ENCODE peak calls at places on chromosomes 2 and 18, in six cellular contexts. X, J, P, W, V and L are unnamed samples.

GRCh38 chr2:156565066-156565710 is 129.0 kb downstream of the GPD2 start:
- DNase-seq in X (no peak), J (peak; percentile 82), P (no peak), W (peak; percentile 56), V (no peak), L (peak; percentile 90)

GRCh38 chr2:46534589-46534988 is 55.2 kb downstream of the TMEM247 start:
- DNase-seq in X (no peak), J (no peak), P (no peak), W (no peak), V (no peak), L (no peak)

GRCh38 chr2:10584843-10585475 is 104.8 kb downstream of the NOL10 start:
- DNase-seq in X (no peak), J (peak; percentile 78), P (peak; percentile 90), W (peak; percentile 69), V (no peak), L (peak; percentile 74)

GRCh38 chr2:186592137-186592875 is 2.5 kb downstream of the ITGAV start:
- DNase-seq in X (no peak), J (no peak), P (no peak), W (no peak), V (no peak), L (no peak)

GRCh38 chr18:70194227-70194890 is 11.1 kb downstream of the RTTN start:
- DNase-seq in X (no peak), J (no peak), P (no peak), W (no peak), V (no peak), L (no peak)

GRCh38 chr2:171347158-171347557 is 86.6 kb downstream of the METTL8 start:
- DNase-seq in X (no peak), J (no peak), P (no peak), W (no peak), V (no peak), L (peak; percentile 21)

GRCh38 chr18:76573325-76574025 is 78.4 kb upstream of the ZNF516 start:
- DNase-seq in X (no peak), J (peak; percentile 66), P (peak; percentile 15), W (peak; percentile 59), V (no peak), L (peak; percentile 74)

GRCh38 chr2:126786765-126787164 is 111.9 kb upstream of the TEX51 start:
- DNase-seq in X (no peak), J (no peak), P (no peak), W (no peak), V (peak; percentile 37), L (no peak)

GRCh38 chr18:11154369-11154982 is 5.1 kb upstream of the PIEZO2 start:
- DNase-seq in X (peak; percentile 44), J (peak; percentile 73), P (peak; percentile 42), W (no peak), V (no peak), L (peak; percentile 78)

GRCh38 chr2:181178823-181179412 is 198.5 kb downstream of the UBE2E3 start:
- DNase-seq in X (peak; percentile 3), J (no peak), P (peak; percentile 13), W (no peak), V (no peak), L (peak; percentile 25)

GRCh38 chr2:15242936-15243461 is 318.1 kb downstream of the NBAS start:
- DNase-seq in X (peak; percentile 18), J (no peak), P (no peak), W (peak; percentile 7), V (no peak), L (no peak)

GRCh38 chr2:119015849-119016248 is 73.9 kb downstream of the MARCO start:
- DNase-seq in X (no peak), J (no peak), P (no peak), W (no peak), V (no peak), L (no peak)

GRCh38 chr2:235140801-235141081 is 188.9 kb downstream of the SH3BP4 start:
- DNase-seq in X (no peak), J (no peak), P (no peak), W (no peak), V (no peak), L (no peak)

GRCh38 chr2:206642075-206643025 is at the start of gene FAM237A:
- DNase-seq in X (peak; percentile 52), J (peak; percentile 60), P (peak; percentile 19), W (peak; percentile 45), V (no peak), L (peak; percentile 72)

GRCh38 chr2:64650722-64651338 is 2.9 kb downstream of the SERTAD2 start:
- DNase-seq in X (peak; percentile 63), J (no peak), P (peak; percentile 57), W (no peak), V (no peak), L (no peak)

GRCh38 chr2:133884739-133885381 is 316.6 kb upstream of the NCKAP5 start:
- DNase-seq in X (no peak), J (peak; percentile 11), P (peak; percentile 7), W (no peak), V (no peak), L (peak; percentile 48)

GRCh38 chr18:79567481-79568147 is 112.0 kb upstream of the CTDP1 start:
- DNase-seq in X (no peak), J (peak; percentile 81), P (no peak), W (peak; percentile 81), V (peak; percentile 53), L (peak; percentile 94)

GRCh38 chr18:63534615-63535014 is 7.6 kb upstream of the SERPINB12 start:
- DNase-seq in X (no peak), J (no peak), P (no peak), W (no peak), V (no peak), L (no peak)

GRCh38 chr2:95074663-95075439 is 46.8 kb downstream of the MRPS5 start:
- DNase-seq in X (no peak), J (no peak), P (no peak), W (no peak), V (no peak), L (no peak)

GRCh38 chr2:144470819-144471218 is 49.1 kb downstream of the ZEB2 start:
- DNase-seq in X (no peak), J (no peak), P (no peak), W (no peak), V (no peak), L (no peak)

DNA sequence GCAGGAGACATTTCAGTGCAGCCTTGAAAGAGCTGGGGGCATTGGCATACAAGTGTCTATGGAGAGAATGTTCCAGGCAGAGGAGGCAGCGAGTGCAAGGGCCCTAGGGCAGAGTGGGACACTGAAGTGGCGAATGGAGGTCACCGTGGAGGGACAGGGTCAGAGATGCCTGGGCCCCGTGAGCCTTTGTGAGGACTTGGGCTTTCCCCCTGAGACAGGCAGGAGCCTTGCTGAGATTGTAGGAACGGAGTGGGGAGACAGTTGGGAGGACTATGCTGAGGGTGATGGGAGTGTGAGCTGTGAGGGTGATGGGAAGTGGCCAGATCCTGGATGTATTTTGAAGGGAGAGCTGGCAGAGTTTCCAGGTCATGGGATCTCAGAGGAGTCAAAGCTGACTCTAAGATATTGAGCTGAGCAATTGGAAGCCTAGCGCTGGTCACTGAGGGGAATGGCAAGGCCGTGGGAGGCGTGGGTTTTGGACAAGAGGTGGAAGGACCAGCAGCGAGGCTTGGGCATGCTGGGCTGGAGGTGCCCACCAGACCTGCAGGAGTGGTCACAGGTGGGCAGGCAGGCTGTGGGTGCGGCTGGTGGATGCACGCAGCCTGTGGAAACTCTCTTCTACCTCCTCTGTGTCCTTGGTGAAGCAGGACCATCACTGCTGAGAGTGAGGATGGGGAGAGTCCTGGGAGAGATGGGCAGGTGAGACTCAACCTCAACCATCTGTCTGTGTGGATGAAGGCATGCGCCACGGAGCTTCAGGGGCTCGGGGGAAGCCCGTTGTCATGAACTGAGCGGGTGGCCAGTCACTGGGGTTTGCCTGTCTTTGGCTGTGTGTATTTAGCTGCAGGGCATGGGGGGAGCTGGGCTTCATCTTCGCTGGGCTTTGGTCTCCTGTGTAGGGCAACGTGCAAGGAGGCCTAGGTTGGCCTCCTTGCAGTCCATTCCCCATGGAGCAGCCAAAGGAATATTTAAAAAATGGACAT is 241.2 kb upstream of the HS6ST1 start:
- DNase-seq in X (no peak), J (no peak), P (no peak), W (no peak), V (no peak), L (no peak)
- TF ChIP-seq CTCF in X (no peak), J (no peak), P (no peak), W (no peak), V (no peak), L (no peak)

GRCh38 chr2:183088061-183088460 is 9.5 kb downstream of the DUSP19 start:
- DNase-seq in X (no peak), J (no peak), P (no peak), W (no peak), V (no peak), L (no peak)

GRCh38 chr2:183093857-183094657 is 15.5 kb downstream of the DUSP19 start:
- DNase-seq in X (no peak), J (peak; percentile 47), P (no peak), W (peak; percentile 36), V (no peak), L (peak; percentile 76)

GRCh38 chr2:183091954-183092345 is 13.4 kb downstream of the DUSP19 start:
- DNase-seq in X (no peak), J (no peak), P (no peak), W (no peak), V (no peak), L (no peak)

GRCh38 chr2:183089192-183089851 is 10.8 kb downstream of the DUSP19 start:
- DNase-seq in X (no peak), J (no peak), P (no peak), W (no peak), V (no peak), L (no peak)

DNA sequence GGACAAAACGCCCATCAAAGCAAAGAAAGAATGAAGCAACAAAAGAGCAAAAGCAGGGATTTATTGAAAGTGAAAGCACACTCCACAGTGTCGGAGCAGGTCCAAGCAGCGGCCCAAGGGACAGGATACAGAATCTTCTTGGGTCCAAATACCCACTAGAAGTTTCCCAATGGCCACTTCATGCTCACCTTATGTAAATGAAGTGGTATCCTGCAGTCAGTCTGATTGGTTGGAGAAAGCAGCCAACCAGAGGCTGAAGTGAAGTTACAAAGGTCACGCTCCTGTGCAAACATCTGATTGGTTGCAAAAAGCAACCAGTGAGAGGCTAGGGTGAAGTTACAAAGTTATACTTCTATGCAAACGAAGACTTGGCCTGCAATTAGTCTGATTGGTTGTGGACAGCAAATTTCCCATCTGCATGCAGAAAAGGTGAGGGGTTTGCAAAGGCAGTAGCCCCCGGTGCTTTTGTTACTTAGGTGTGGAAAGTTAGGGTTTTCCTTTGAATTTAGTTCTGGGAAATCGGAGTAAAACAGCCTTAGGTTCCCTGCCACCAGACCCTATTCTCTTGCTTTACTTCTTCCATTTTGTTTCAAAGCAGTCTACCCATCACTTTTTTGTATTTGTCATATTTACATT is 12.9 kb downstream of the DUSP19 start:
- DNase-seq in X (no peak), J (no peak), P (no peak), W (no peak), V (no peak), L (no peak)
- H3K4me3 ChIP-seq in X (no peak overlapping the region), J (no peak overlapping the region), P (no peak overlapping the region), W (no peak overlapping the region), V (peak overlapping the region; percentile 3), L (no peak overlapping the region)

GRCh38 chr18:50581517-50581916 is 21.6 kb downstream of the MAPK4 start:
- DNase-seq in X (no peak), J (no peak), P (no peak), W (no peak), V (no peak), L (no peak)

GRCh38 chr18:50590625-50591024 is 30.7 kb downstream of the MAPK4 start:
- DNase-seq in X (no peak), J (no peak), P (no peak), W (no peak), V (no peak), L (no peak)

GRCh38 chr18:50582500-50582899 is 22.6 kb downstream of the MAPK4 start:
- DNase-seq in X (no peak), J (no peak), P (no peak), W (no peak), V (peak; percentile 72), L (no peak)

GRCh38 chr18:50586710-50587109 is 26.8 kb downstream of the MAPK4 start:
- DNase-seq in X (no peak), J (no peak), P (no peak), W (no peak), V (no peak), L (peak; percentile 7)
- TF ChIP-seq CTCF in X (no peak), J (peak; percentile 19), P (no peak), W (no peak), V (no peak), L (no peak)

GRCh38 chr18:9742588-9743131 is 34.6 kb downstream of the RAB31 start:
- DNase-seq in X (peak; percentile 54), J (peak; percentile 65), P (peak; percentile 32), W (peak; percentile 37), V (peak; percentile 41), L (peak; percentile 63)
- H3K4me3 ChIP-seq in X (no peak overlapping the region), J (no peak overlapping the region), P (peak overlapping the region; percentile 11), W (no peak overlapping the region), V (peak overlapping the region; percentile 4), L (no peak overlapping the region)